ENCODE peak calls at places on chromosomes 13 and 19, in seven cellular contexts. One of them, this sample, is unnamed.

GRCh38 chr19:57675881-57676280 is 5.9 kb upstream of the ZNF551 start:
- DNase-seq in SK-N-SH: no peak
- DNase-seq in GM12878: no peak
- DNase-seq in HepG2: no peak
- DNase-seq in K562: no peak
- DNase-seq in A549: no peak
- DNase-seq in HCT116: no peak
- DNase-seq in this sample: no peak

GRCh38 chr13:63438951-63439350 is 2023.3 kb upstream of the PCDH20 start:
- DNase-seq in K562: no peak
- DNase-seq in SK-N-SH: no peak
- DNase-seq in GM12878: no peak
- DNase-seq in HepG2: no peak
- DNase-seq in A549: no peak
- DNase-seq in HCT116: no peak
- DNase-seq in this sample: peak

GRCh38 chr13:113077953-113078894 is 27.4 kb upstream of the F7 start:
- DNase-seq in HepG2: no peak
- DNase-seq in HCT116: no peak
- DNase-seq in K562: no peak
- DNase-seq in GM12878: no peak
- DNase-seq in A549: no peak
- DNase-seq in SK-N-SH: no peak
- DNase-seq in this sample: no peak

GRCh38 chr13:103194871-103195270 is 128.7 kb upstream of the SLC10A2 start:
- DNase-seq in GM12878: no peak
- DNase-seq in SK-N-SH: no peak
- DNase-seq in K562: no peak
- DNase-seq in HCT116: no peak
- DNase-seq in A549: no peak
- DNase-seq in HepG2: peak
- DNase-seq in this sample: no peak

GRCh38 chr13:111177081-111177711 is 62.1 kb downstream of the ARHGEF7 start:
- DNase-seq in HCT116: no peak
- DNase-seq in HepG2: no peak
- DNase-seq in A549: no peak
- DNase-seq in GM12878: no peak
- DNase-seq in K562: no peak
- DNase-seq in SK-N-SH: no peak
- DNase-seq in this sample: no peak

GRCh38 chr19:38388310-38389100 is at the start of gene SPRED3:
- DNase-seq in HCT116: no peak
- DNase-seq in HepG2: no peak
- DNase-seq in GM12878: no peak
- DNase-seq in K562: peak
- DNase-seq in SK-N-SH: peak
- DNase-seq in A549: peak
- DNase-seq in this sample: peak

GRCh38 chr13:75785130-75785529 is 149.0 kb downstream of the LMO7 start:
- DNase-seq in HepG2: no peak
- DNase-seq in HCT116: no peak
- DNase-seq in K562: no peak
- DNase-seq in GM12878: no peak
- DNase-seq in A549: no peak
- DNase-seq in SK-N-SH: no peak
- DNase-seq in this sample: no peak

GRCh38 chr19:45569619-45570421 is 14.8 kb downstream of the OPA3 start:
- DNase-seq in K562: peak
- DNase-seq in HepG2: peak
- DNase-seq in GM12878: no peak
- DNase-seq in SK-N-SH: peak
- DNase-seq in A549: peak
- DNase-seq in HCT116: peak
- DNase-seq in this sample: peak

GRCh38 chr13:33764716-33765115 is 53.2 kb upstream of the RFC3 start:
- DNase-seq in SK-N-SH: no peak
- DNase-seq in A549: no peak
- DNase-seq in HCT116: no peak
- DNase-seq in K562: no peak
- DNase-seq in HepG2: no peak
- DNase-seq in GM12878: no peak
- DNase-seq in this sample: no peak

GRCh38 chr19:2253106-2254051 is 2.8 kb downstream of the JSRP1 start:
- DNase-seq in GM12878: no peak
- DNase-seq in A549: no peak
- DNase-seq in HCT116: no peak
- DNase-seq in HepG2: peak
- DNase-seq in K562: no peak
- DNase-seq in SK-N-SH: peak
- DNase-seq in this sample: peak

GRCh38 chr19:2249880-2250764 is 999 bp downstream of the AMH start:
- DNase-seq in HCT116: no peak
- DNase-seq in HepG2: no peak
- DNase-seq in A549: no peak
- DNase-seq in SK-N-SH: peak
- DNase-seq in GM12878: no peak
- DNase-seq in K562: no peak
- DNase-seq in this sample: peak

GRCh38 chr19:2250765-2251576 is 1.8 kb downstream of the AMH start:
- DNase-seq in SK-N-SH: peak
- DNase-seq in HepG2: no peak
- DNase-seq in GM12878: no peak
- DNase-seq in K562: no peak
- DNase-seq in A549: no peak
- DNase-seq in HCT116: no peak
- DNase-seq in this sample: peak

GRCh38 chr19:2252481-2253105 is 3.5 kb downstream of the AMH start:
- DNase-seq in GM12878: no peak
- DNase-seq in A549: no peak
- DNase-seq in SK-N-SH: peak
- DNase-seq in K562: no peak
- DNase-seq in HepG2: no peak
- DNase-seq in HCT116: no peak
- DNase-seq in this sample: peak

DNA sequence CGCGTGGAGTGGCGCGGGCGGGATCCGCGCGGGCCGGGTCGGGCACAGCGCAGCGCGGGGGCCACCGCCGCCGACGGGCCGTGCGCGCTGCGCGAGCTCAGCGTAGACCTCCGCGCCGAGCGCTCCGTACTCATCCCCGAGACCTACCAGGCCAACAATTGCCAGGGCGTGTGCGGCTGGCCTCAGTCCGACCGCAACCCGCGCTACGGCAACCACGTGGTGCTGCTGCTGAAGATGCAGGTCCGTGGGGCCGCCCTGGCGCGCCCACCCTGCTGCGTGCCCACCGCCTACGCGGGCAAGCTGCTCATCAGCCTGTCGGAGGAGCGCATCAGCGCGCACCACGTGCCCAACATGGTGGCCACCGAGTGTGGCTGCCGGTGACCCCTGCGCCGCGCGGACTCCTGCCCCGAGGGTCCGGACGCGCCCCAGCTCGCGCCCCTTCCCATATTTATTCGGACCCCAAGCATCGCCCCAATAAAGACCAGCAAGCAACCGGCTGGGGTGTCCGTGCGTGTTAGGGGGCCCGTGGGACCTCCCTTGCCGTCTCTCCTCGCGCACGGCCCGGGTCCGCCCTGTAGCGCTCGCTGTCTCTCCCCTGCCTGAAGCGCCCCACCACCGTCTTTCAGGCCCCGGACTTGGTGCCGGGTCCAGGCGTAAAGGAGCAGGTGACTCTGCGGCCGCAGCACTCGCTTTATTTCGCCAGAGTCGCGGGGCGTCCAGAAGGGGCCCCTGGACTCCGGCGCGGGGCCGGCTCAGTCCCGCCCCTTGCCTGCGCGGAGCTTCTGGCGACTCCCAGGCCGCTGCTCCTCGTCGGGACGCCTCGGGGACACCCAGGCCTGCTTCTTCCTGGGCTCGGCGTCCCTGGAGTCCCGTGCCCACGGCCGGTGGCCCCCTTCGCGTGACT is 2.7 kb downstream of the AMH start:
- DNase-seq in K562: no peak
- DNase-seq in A549: no peak
- DNase-seq in HCT116: no peak
- DNase-seq in SK-N-SH: peak
- DNase-seq in GM12878: no peak
- DNase-seq in HepG2: no peak
- DNase-seq in this sample: peak
- H3K4me2 ChIP-seq in K562: no peak
- H3K4me2 ChIP-seq in A549: no peak
- H3K4me2 ChIP-seq in HCT116: no peak
- H3K4me2 ChIP-seq in SK-N-SH: no peak
- H3K4me2 ChIP-seq in GM12878: no peak
- H3K4me2 ChIP-seq in HepG2: peak
- H3K4me2 ChIP-seq in this sample: peak

GRCh38 chr13:49443327-49443688 is 556 bp downstream of the CAB39L start:
- DNase-seq in HCT116: no peak
- DNase-seq in HepG2: peak
- DNase-seq in GM12878: no peak
- DNase-seq in A549: no peak
- DNase-seq in K562: no peak
- DNase-seq in SK-N-SH: peak
- DNase-seq in this sample: no peak
- TF ChIP-seq REST in HCT116: no peak
- TF ChIP-seq REST in HepG2: no peak
- TF ChIP-seq REST in GM12878: no peak
- TF ChIP-seq REST in A549: no peak
- TF ChIP-seq REST in K562: no peak
- TF ChIP-seq REST in SK-N-SH: no peak
- TF ChIP-seq REST in this sample: no peak

GRCh38 chr19:47512183-47512947 is 2.5 kb downstream of the NAPA start:
- DNase-seq in A549: no peak
- DNase-seq in SK-N-SH: no peak
- DNase-seq in HCT116: no peak
- DNase-seq in GM12878: no peak
- DNase-seq in K562: no peak
- DNase-seq in HepG2: peak
- DNase-seq in this sample: no peak
- H3K4me2 ChIP-seq in A549: peak
- H3K4me2 ChIP-seq in SK-N-SH: peak
- H3K4me2 ChIP-seq in HCT116: no peak
- H3K4me2 ChIP-seq in GM12878: peak
- H3K4me2 ChIP-seq in K562: peak
- H3K4me2 ChIP-seq in HepG2: peak
- H3K4me2 ChIP-seq in this sample: no peak

DNA sequence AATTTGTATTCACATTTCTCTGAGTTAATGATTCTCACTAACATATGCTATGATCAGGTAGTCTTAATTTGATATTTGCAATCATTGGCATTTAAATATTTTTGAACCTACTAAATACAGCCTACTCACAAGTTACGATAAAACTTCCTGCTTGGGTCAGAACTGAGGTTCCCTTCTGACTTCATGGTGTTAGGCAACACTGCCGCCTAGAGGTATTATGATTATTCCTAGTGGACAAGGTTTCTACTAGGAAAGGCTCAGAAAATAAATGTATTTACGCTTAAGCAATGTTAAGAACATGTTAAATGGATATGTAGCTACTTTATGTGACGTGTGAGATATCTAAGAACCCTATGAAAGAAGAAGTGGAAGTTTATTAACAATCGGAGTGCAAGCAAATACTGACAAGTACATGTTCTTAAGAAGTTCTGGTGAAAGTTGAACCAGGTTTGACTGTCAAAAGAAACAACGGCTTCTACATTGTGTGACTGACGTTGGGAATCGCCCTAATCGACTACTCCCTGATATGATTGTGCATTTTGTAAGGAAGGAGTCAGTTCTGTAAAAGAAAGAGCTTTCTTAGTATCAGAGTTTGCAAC is 1395.8 kb downstream of the SLITRK5 start:
- DNase-seq in HCT116: peak
- DNase-seq in SK-N-SH: peak
- DNase-seq in HepG2: peak
- DNase-seq in GM12878: no peak
- DNase-seq in A549: peak
- DNase-seq in K562: no peak
- DNase-seq in this sample: peak
- TF ChIP-seq REST in HCT116: no peak
- TF ChIP-seq REST in SK-N-SH: no peak
- TF ChIP-seq REST in HepG2: no peak
- TF ChIP-seq REST in GM12878: no peak
- TF ChIP-seq REST in A549: no peak
- TF ChIP-seq REST in K562: no peak
- TF ChIP-seq REST in this sample: no peak

DNA sequence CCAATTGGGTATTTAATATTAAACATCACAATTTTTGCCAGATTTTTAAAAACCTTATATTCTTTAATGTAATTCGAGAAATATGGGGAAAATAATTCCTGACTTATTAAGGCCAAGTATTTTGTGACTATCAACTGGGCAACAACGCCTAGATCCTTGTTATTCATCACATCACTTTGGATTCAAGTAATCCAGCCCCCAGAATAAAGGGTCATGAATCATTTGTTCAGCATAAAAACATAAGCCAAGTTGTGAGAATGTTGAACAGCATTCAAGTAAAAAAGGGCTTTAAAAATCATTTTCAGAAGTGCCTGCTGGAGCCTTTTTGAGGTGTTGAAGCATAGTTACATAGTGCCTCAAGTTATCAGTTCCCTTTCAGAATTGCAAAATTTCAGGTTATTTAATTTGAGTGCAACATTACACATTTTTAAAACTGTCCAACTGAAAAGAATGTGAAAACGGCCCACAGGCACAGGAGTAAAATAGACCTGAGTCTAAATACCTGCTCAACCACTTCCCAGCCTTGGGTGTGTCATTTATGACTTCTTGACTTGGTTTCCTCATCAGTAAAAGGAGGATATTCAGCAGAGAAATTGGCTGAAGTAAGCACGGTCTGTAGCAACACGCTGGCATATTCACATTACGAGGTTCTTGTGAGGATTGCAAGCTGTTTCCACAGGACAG is 56.4 kb downstream of the MBNL2 start:
- DNase-seq in K562: no peak
- DNase-seq in A549: no peak
- DNase-seq in HCT116: no peak
- DNase-seq in GM12878: no peak
- DNase-seq in HepG2: no peak
- DNase-seq in SK-N-SH: no peak
- DNase-seq in this sample: no peak
- H3K4me2 ChIP-seq in K562: no peak
- H3K4me2 ChIP-seq in A549: peak
- H3K4me2 ChIP-seq in HCT116: peak
- H3K4me2 ChIP-seq in GM12878: no peak
- H3K4me2 ChIP-seq in HepG2: peak
- H3K4me2 ChIP-seq in SK-N-SH: peak
- H3K4me2 ChIP-seq in this sample: no peak

GRCh38 chr19:29714953-29715694 is at the start of gene C19orf12:
- DNase-seq in HepG2: peak
- DNase-seq in HCT116: no peak
- DNase-seq in K562: peak
- DNase-seq in SK-N-SH: peak
- DNase-seq in A549: peak
- DNase-seq in GM12878: no peak
- DNase-seq in this sample: peak
- TF ChIP-seq REST in HepG2: peak
- TF ChIP-seq REST in HCT116: no peak
- TF ChIP-seq REST in K562: no peak
- TF ChIP-seq REST in SK-N-SH: no peak
- TF ChIP-seq REST in A549: no peak
- TF ChIP-seq REST in GM12878: no peak
- TF ChIP-seq REST in this sample: no peak